ENCODE peak calls at places on chromosomes 2 and 18, in ten cellular contexts. Z, C, Q, E, K, X, T, B, A and H are unnamed samples.

GRCh38 chr2:218389333-218390150 is 7.5 kb downstream of the SLC11A1 start:
- DNase-seq in Z (no peak), C (no peak), Q (no peak), E (no peak), K (no peak), X (no peak), T (no peak), B (no peak), A (no peak), H (no peak)

GRCh38 chr2:71927757-71928715 is 219.6 kb downstream of the CYP26B1 start:
- DNase-seq in Z (peak; percentile 8), C (no peak), Q (no peak), E (peak; percentile 40), K (no peak), X (no peak), T (no peak), B (no peak), A (no peak), H (no peak)

GRCh38 chr2:99462084-99462483 is 27.7 kb downstream of the REV1 start:
- DNase-seq in Z (no peak), C (no peak), Q (no peak), E (no peak), K (no peak), X (no peak), T (no peak), B (no peak), A (no peak), H (no peak)

GRCh38 chr2:218961651-218962570 is 2.4 kb downstream of the CDK5R2 start:
- DNase-seq in Z (peak; percentile 90), C (no peak), Q (peak; percentile 51), E (no peak), K (no peak), X (no peak), T (no peak), B (no peak), A (peak; percentile 30), H (no peak)

GRCh38 chr2:240453461-240454030 is 18.1 kb downstream of the GPC1 start:
- DNase-seq in Z (peak; percentile 93), C (no peak), Q (peak; percentile 66), E (no peak), K (no peak), X (no peak), T (no peak), B (no peak), A (no peak), H (no peak)

GRCh38 chr2:111100765-111101162 is 19.9 kb upstream of the BCL2L11 start:
- DNase-seq in Z (no peak), C (no peak), Q (no peak), E (peak; percentile 38), K (no peak), X (no peak), T (no peak), B (no peak), A (no peak), H (no peak)

GRCh38 chr2:206211657-206212255 is 52.1 kb downstream of the EEF1B2 start:
- DNase-seq in Z (no peak), C (no peak), Q (no peak), E (peak; percentile 80), K (no peak), X (no peak), T (no peak), B (no peak), A (no peak), H (peak; percentile 16)

GRCh38 chr2:9623151-9623550 is 7.6 kb downstream of the YWHAQ start:
- DNase-seq in Z (no peak), C (no peak), Q (no peak), E (no peak), K (no peak), X (no peak), T (no peak), B (no peak), A (no peak), H (no peak)

GRCh38 chr2:112541315-112542122 is 746 bp upstream of the POLR1B start:
- DNase-seq in Z (peak; percentile 87), C (no peak), Q (peak; percentile 90), E (peak; percentile 81), K (peak; percentile 55), X (peak; percentile 66), T (peak; percentile 76), B (no peak), A (peak; percentile 60), H (no peak)

GRCh38 chr18:58638446-58638845 is 9.6 kb upstream of the ALPK2 start:
- DNase-seq in Z (no peak), C (no peak), Q (no peak), E (no peak), K (no peak), X (no peak), T (no peak), B (no peak), A (no peak), H (no peak)

GRCh38 chr18:9113468-9114149 is 11.1 kb downstream of the NDUFV2 start:
- DNase-seq in Z (no peak), C (no peak), Q (no peak), E (no peak), K (no peak), X (no peak), T (no peak), B (no peak), A (no peak), H (no peak)

GRCh38 chr2:230903251-230904150 is 21.5 kb downstream of the GPR55 start:
- DNase-seq in Z (no peak), C (no peak), Q (no peak), E (no peak), K (no peak), X (no peak), T (peak; percentile 1), B (no peak), A (no peak), H (no peak)

GRCh38 chr2:156901373-156902031 is 356.0 kb upstream of the GALNT5 start:
- DNase-seq in Z (no peak), C (no peak), Q (no peak), E (peak; percentile 70), K (no peak), X (no peak), T (no peak), B (no peak), A (no peak), H (no peak)

GRCh38 chr2:226273440-226273839 is 526.2 kb downstream of the IRS1 start:
- DNase-seq in Z (no peak), C (no peak), Q (no peak), E (peak; percentile 11), K (no peak), X (no peak), T (no peak), B (no peak), A (no peak), H (no peak)

GRCh38 chr2:3127279-3127690 is 250.3 kb downstream of the EIPR1 start:
- DNase-seq in Z (no peak), C (no peak), Q (no peak), E (no peak), K (no peak), X (no peak), T (no peak), B (no peak), A (no peak), H (no peak)

GRCh38 chr2:82278409-82278808 is 1973.9 kb upstream of the LRRTM1 start:
- DNase-seq in Z (no peak), C (no peak), Q (no peak), E (no peak), K (no peak), X (no peak), T (no peak), B (no peak), A (no peak), H (no peak)

GRCh38 chr2:70698847-70699246 is 69.2 kb downstream of the ADD2 start:
- DNase-seq in Z (no peak), C (no peak), Q (no peak), E (no peak), K (no peak), X (no peak), T (no peak), B (no peak), A (no peak), H (no peak)

GRCh38 chr18:55688066-55688465 is 100.1 kb upstream of the TCF4 start:
- DNase-seq in Z (no peak), C (no peak), Q (no peak), E (no peak), K (no peak), X (no peak), T (no peak), B (no peak), A (no peak), H (no peak)

GRCh38 chr2:235244497-235245215 is 249.2 kb upstream of the AGAP1 start:
- DNase-seq in Z (no peak), C (no peak), Q (no peak), E (no peak), K (no peak), X (no peak), T (no peak), B (no peak), A (no peak), H (no peak)

GRCh38 chr2:170253721-170254230 is 75.8 kb downstream of the MYO3B start:
- DNase-seq in Z (no peak), C (no peak), Q (no peak), E (no peak), K (no peak), X (no peak), T (no peak), B (no peak), A (no peak), H (no peak)